ENCODE peak calls at places on chromosomes 1 and 21, in four cellular contexts. S is K562, F is HCT116, G is HepG2. H is an unnamed sample.

GRCh38 chr1:22685675-22686074 is 25.0 kb upstream of the EPHB2 start:
- DNase-seq in S (no peak), G (no peak), F (no peak), H (no peak)

GRCh38 chr1:84960371-84960770 is 36.5 kb downstream of the MCOLN2 start:
- DNase-seq in G (peak; percentile 38), S (no peak), F (no peak), H (no peak)

GRCh38 chr1:248277876-248278275 is at the start of gene OR2T33:
- DNase-seq in F (no peak), S (no peak), G (no peak), H (no peak)

GRCh38 chr1:228207851-228208821 is at the start of gene OBSCN:
- DNase-seq in G (no peak), F (no peak), S (peak; percentile 44), H (no peak)

GRCh38 chr1:156191292-156191954 is 2.5 kb upstream of the SLC25A44 start:
- DNase-seq in S (no peak), F (no peak), G (peak; percentile 31), H (no peak)

GRCh38 chr1:5286244-5286643 is 631.8 kb downstream of the AJAP1 start:
- DNase-seq in G (no peak), F (no peak), S (no peak), H (no peak)

GRCh38 chr1:155706101-155706619 is 17.3 kb downstream of the DAP3 start:
- DNase-seq in G (no peak), S (no peak), F (peak; percentile 24), H (no peak)

GRCh38 chr1:83053446-83053845 is 945.5 kb downstream of the TTLL7 start:
- DNase-seq in S (no peak), G (no peak), F (no peak), H (no peak)

GRCh38 chr1:108747898-108748297 is 1.4 kb downstream of the STXBP3 start:
- DNase-seq in G (no peak), S (no peak), F (no peak), H (no peak)

GRCh38 chr1:67713071-67713806 is 28.2 kb downstream of the GADD45A start:
- DNase-seq in F (peak; percentile 86), S (peak; percentile 28), G (peak; percentile 45), H (no peak)

GRCh38 chr1:53693361-53693760 is 45.6 kb downstream of the GLIS1 start:
- DNase-seq in G (no peak), F (no peak), S (no peak), H (no peak)

GRCh38 chr1:38297852-38298251 is 251.3 kb upstream of the POU3F1 start:
- DNase-seq in F (no peak), G (no peak), S (no peak), H (no peak)

GRCh38 chr1:244010191-244010590 is 40.9 kb upstream of the ZBTB18 start:
- DNase-seq in S (no peak), F (no peak), G (no peak), H (no peak)

GRCh38 chr1:162571696-162572095 is 10.2 kb downstream of the UAP1 start:
- DNase-seq in F (no peak), S (no peak), G (no peak), H (no peak)

GRCh38 chr1:107326823-107327445 is 186.1 kb downstream of the NTNG1 start:
- DNase-seq in F (no peak), S (no peak), G (no peak), H (no peak)

DNA sequence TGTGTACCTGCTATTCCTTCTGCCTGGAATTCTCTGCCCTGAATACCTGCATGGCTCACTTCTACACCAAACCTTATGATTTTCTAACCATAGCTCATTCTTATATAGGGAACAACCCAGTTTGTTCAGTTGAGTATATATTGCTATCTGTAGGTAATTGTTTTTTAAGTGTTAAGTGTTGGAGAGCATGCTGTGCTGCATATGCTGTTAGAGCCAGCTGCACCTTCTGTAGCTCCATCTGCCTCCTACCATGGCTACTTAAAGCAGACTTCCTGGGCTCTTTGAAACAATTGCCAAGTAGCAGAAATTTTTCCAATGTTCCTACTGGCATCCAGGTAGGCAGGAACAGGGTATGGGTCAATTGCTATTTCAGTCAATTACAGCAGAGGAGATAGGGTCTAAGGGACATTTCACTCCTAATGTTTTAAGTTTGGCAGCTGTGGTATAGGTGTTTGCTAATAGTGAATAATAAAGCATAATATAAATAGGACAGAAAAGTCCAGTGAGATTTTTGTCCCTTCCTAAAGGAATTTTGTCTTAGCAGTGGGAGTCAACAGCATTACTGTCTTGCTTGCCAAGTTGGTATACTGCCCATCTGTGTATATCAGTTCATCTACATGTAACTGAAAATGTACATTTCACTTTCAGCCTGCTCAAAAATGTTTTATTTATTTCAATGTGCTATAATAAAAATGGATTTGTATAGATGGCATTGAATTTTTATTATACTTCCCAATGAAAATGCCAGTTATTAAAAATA is 34.0 kb upstream of the C1orf115 start:
- DNase-seq in G (no peak), F (no peak), S (no peak), H (no peak)
- H3K4me1 ChIP-seq in G (no peaks in the 10 kb centered on the region), F (no peaks in the 10 kb centered on the region), S (no peaks in the 10 kb centered on the region), H (no peaks in the 10 kb centered on the region)

GRCh38 chr1:25343872-25344271 is 5.7 kb downstream of the TMEM50A start:
- DNase-seq in S (no peak), F (peak; percentile 24), G (no peak), H (no peak)
- TF ChIP-seq TCF7L2 in S (no peak), F (no peak), G (no peak), H (no peak)

DNA sequence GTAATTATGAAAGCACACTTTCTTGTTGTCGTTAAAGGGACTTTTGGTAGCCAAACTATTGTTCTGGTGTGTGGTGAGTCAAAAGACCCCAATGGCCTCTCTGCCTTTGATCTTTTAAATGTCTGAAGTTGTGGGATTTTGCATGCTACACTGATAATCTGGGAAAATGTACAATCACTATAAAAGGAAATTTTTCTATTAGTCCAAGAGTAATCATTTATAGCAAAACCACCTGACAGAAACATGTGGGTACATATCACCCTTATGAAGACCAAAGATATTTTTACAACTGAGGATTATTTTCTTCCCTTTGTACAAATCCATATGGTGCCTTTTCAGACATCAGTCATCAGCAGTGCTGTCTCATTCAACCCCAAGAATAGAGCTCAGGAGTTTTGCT is 13.8 kb downstream of the GREM2 start:
- DNase-seq in S (no peak), G (no peak), F (no peak), H (no peak)
- H3K4me1 ChIP-seq in S (no peaks in the 10 kb centered on the region), G (peaks cover 64% of the 10 kb centered on the region), F (no peaks in the 10 kb centered on the region), H (no peaks in the 10 kb centered on the region)

DNA sequence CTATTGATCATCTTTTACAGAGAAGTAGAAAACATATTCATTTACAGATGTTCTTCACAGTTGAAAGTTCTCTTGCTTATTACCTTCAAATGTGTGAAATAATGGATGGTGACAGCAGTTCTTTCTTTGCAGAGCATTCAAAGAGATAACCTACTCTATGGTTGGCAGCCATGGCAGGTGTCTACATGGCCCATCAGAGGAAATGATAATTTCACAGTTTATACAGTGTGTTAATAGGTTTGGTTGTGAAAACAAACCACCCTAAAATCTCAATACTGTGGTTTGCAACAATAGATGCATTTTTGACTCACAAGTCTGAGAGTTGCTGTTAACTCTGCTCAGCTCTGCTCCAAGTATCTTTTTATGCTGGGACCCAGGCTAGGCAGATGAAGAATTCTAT is 241.2 kb upstream of the SAMSN1 start:
- DNase-seq in G (no peak), S (no peak), F (no peak), H (no peak)
- TF ChIP-seq TCF7L2 in G (no peak), S (no peak), F (no peak), H (no peak)